ENCODE peak calls at places on chromosomes 11 and 22, in nine cellular contexts. J is testis, L is adrenal gland, B is aorta, F is mammary epithelial cell, A is GM23338, U is BE2C, C is tibial artery, Y is ovary. D is an unnamed sample.

GRCh38 chr11:31492320-31492913 is 17.0 kb downstream of the IMMP1L start:
- DNase-seq in A (no peak), L (no peak), Y (no peak), U (no peak), B (no peak), F (peak; percentile 4), J (no peak), C (no peak), D (no peak)

GRCh38 chr11:313787-314547 is at the start of gene IFITM1:
- DNase-seq in L (no peak), Y (peak; percentile 73), A (peak; percentile 87), C (no peak), F (peak; percentile 33), U (no peak), J (peak; percentile 63), B (peak; percentile 48), D (peak; percentile 70)

GRCh38 chr22:24183321-24184031 is 2.2 kb downstream of the SUSD2 start:
- DNase-seq in L (no peak), J (no peak), Y (no peak), B (peak; percentile 73), C (no peak), A (no peak), U (peak; percentile 50), F (no peak), D (no peak)

GRCh38 chr11:21646351-21646750 is 546.5 kb upstream of the ANO5 start:
- DNase-seq in U (no peak), L (no peak), J (no peak), F (no peak), B (no peak), C (no peak), A (no peak), Y (no peak), D (no peak)

GRCh38 chr11:23112987-23113886 is 253.0 kb upstream of the CCDC179 start:
- DNase-seq in Y (no peak), F (peak; percentile 41), L (peak; percentile 25), U (peak; percentile 30), C (no peak), J (peak; percentile 34), B (no peak), A (peak; percentile 79), D (peak; percentile 63)

GRCh38 chr11:723120-723883 is 17.3 kb downstream of the EPS8L2 start:
- DNase-seq in A (peak; percentile 73), F (peak; percentile 32), L (no peak), J (peak; percentile 62), U (peak; percentile 43), Y (peak; percentile 38), B (no peak), C (no peak), D (no peak)

GRCh38 chr11:93984205-93984586 is 37.0 kb upstream of the HEPHL1 start:
- DNase-seq in Y (no peak), L (no peak), J (no peak), B (no peak), U (no peak), F (no peak), C (no peak), A (no peak), D (no peak)

GRCh38 chr11:13316528-13316961 is 39.0 kb downstream of the BMAL1 start:
- DNase-seq in F (peak; percentile 78), L (peak; percentile 91), C (peak; percentile 57), J (no peak), A (no peak), B (peak; percentile 87), U (no peak), Y (peak; percentile 57), D (peak; percentile 49)

GRCh38 chr22:36469094-36469710 is 12.2 kb downstream of the TXN2 start:
- DNase-seq in J (no peak), B (no peak), U (no peak), F (no peak), L (no peak), C (no peak), Y (no peak), A (no peak), D (no peak)

GRCh38 chr11:132332521-132332920 is 962.1 kb downstream of the NTM start:
- DNase-seq in L (no peak), Y (no peak), J (no peak), U (no peak), C (no peak), A (peak; percentile 39), B (no peak), F (no peak), D (no peak)

GRCh38 chr11:116461789-116462188 is 311.0 kb downstream of the BUD13 start:
- DNase-seq in B (no peak), Y (no peak), J (no peak), C (no peak), F (no peak), A (peak; percentile 35), U (no peak), L (no peak), D (peak; percentile 24)

GRCh38 chr22:49307870-49308269 is 519.8 kb downstream of the BRD1 start:
- DNase-seq in L (no peak), U (no peak), J (peak; percentile 11), A (no peak), F (no peak), B (no peak), C (peak; percentile 9), Y (no peak), D (no peak)

GRCh38 chr11:11148104-11148509 is 204.9 kb downstream of the CSNK2A3 start:
- DNase-seq in Y (peak; percentile 63), A (peak; percentile 77), C (peak; percentile 86), U (no peak), F (peak; percentile 65), L (peak; percentile 63), J (peak; percentile 83), B (peak; percentile 90), D (peak; percentile 49)

GRCh38 chr11:65426839-65427690 is 4.5 kb downstream of the NEAT1 start:
- DNase-seq in L (peak; percentile 76), F (no peak), C (peak; percentile 43), J (peak; percentile 48), Y (peak; percentile 62), B (no peak), A (peak; percentile 54), U (no peak), D (peak; percentile 87)

GRCh38 chr11:64865286-64866172 is 12.9 kb downstream of the EHD1 start:
- DNase-seq in L (no peak), A (no peak), U (no peak), F (peak; percentile 63), B (no peak), Y (no peak), J (no peak), C (no peak), D (no peak)

GRCh38 chr11:44446996-44447771 is 118.3 kb upstream of the CD82 start:
- DNase-seq in L (no peak), A (no peak), F (no peak), B (no peak), C (no peak), Y (no peak), U (no peak), J (no peak), D (no peak)

GRCh38 chr11:2462986-2463765 is 18.4 kb downstream of the KCNQ1 start:
- DNase-seq in Y (no peak), C (no peak), F (no peak), B (no peak), U (no peak), A (no peak), L (peak; percentile 93), J (peak; percentile 91), D (peak; percentile 33)

GRCh38 chr11:110856993-110857812 is 145.0 kb upstream of the ARHGAP20 start:
- DNase-seq in A (no peak), Y (no peak), U (no peak), B (no peak), J (no peak), L (no peak), F (no peak), C (no peak), D (no peak)

GRCh38 chr22:24592846-24593809 is at the start of gene LRRC75B:
- DNase-seq in C (peak; percentile 89), Y (peak; percentile 95), F (peak; percentile 79), A (peak; percentile 92), J (peak; percentile 95), U (peak; percentile 94), L (peak; percentile 86), B (peak; percentile 94), D (peak; percentile 59)

GRCh38 chr22:24953294-24954113 is 988 bp downstream of the KIAA1671 start:
- DNase-seq in F (no peak), U (peak; percentile 31), A (peak; percentile 44), C (no peak), J (peak; percentile 29), B (peak; percentile 58), L (peak; percentile 60), Y (peak; percentile 37), D (no peak)

DNA sequence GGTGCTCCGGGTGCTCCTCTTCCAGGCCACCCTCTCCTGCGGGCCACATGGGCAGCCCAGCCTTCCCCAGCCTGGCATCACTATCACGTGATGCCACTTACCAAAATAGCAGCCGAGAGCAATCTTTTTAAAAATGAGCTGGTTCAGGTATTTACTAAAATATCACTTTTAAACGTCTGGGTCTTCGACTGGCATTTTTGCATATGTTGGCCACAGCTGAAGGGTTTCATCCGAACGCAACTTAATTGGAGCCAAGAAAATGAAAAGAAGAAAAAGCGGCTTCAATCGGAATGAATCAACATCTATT is 94.6 kb upstream of the ANO1 start:
- DNase-seq in A (no peak), Y (no peak), C (no peak), B (no peak), F (no peak), U (no peak), J (no peak), L (no peak), D (no peak)
- H3K4me3 ChIP-seq in A (no peak overlapping the region), Y (no peak overlapping the region), C (peak overlapping the region; percentile 3), B (no peak overlapping the region), F (no peak overlapping the region), U (no peak overlapping the region), J (no peak overlapping the region), L (no peak overlapping the region), D (no peak overlapping the region)

GRCh38 chr11:114031599-114032320 is 27.8 kb upstream of the ZBTB16 start:
- DNase-seq in J (no peak), Y (no peak), F (no peak), A (no peak), C (peak; percentile 49), U (no peak), L (no peak), B (no peak), D (no peak)
- H3K27me3 ChIP-seq in J (no peaks in the 10 kb centered on the region), Y (no peaks in the 10 kb centered on the region), F (no peaks in the 10 kb centered on the region), A (no peaks in the 10 kb centered on the region), C (no peaks in the 10 kb centered on the region), U (peaks cover 5% of the 10 kb centered on the region), L (no peaks in the 10 kb centered on the region), B (no peaks in the 10 kb centered on the region), D (peaks cover 2% of the 10 kb centered on the region)

DNA sequence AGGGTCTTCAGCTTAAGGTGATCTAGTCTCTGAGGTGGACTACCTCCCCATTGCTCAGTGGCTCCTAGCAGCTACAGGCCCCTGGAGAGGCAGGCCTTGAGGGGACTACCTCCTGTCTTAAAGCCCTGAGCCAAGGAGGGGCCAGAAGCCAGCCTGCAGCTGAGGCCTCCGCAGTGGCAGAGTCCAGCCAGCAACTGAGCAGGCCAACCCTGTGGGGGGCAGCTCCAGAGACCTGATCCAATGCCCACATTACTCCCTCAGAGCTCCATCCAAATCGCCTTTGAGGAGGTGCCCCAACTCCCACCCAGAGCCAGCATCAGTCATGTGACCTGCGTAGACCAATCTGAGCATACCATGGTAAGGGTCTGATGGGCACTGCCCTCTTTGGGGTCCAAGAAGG is 2.7 kb downstream of the C2CD2L start:
- DNase-seq in J (no peak), Y (no peak), F (no peak), A (no peak), L (no peak), U (no peak), B (peak; percentile 27), C (no peak), D (no peak)
- H3K36me3 ChIP-seq in J (no peaks in the 10 kb centered on the region), Y (no peaks in the 10 kb centered on the region), F (no peaks in the 10 kb centered on the region), A (no peaks in the 10 kb centered on the region), L (peaks cover 40% of the 10 kb centered on the region), U (peaks cover 26% of the 10 kb centered on the region), B (no peaks in the 10 kb centered on the region), C (peaks cover 44% of the 10 kb centered on the region), D (peaks cover 8% of the 10 kb centered on the region)

GRCh38 chr11:114318361-114318760 is 22.2 kb downstream of the NNMT start:
- DNase-seq in F (no peak), Y (no peak), A (peak; percentile 30), C (no peak), J (no peak), L (no peak), B (no peak), U (no peak), D (no peak)
- H3K4me3 ChIP-seq in F (no peak overlapping the region), Y (no peak overlapping the region), A (peak overlapping the region; percentile 10), C (no peak overlapping the region), J (no peak overlapping the region), L (no peak overlapping the region), B (no peak overlapping the region), U (no peak overlapping the region), D (no peak overlapping the region)